ENCODE peak calls at places on chromosomes 6 and 20, in four cellular contexts. One of them, this sample, is unnamed. For H3K4me1, the result is how much of the 10 kb centered on the place peaks cover.

GRCh38 chr20:62376112-62377063 is 9.3 kb upstream of the LAMA5 start:
- DNase-seq in uterus: peak
- DNase-seq in IMR-90: peak
- DNase-seq in A549: no peak
- DNase-seq in this sample: no peak

GRCh38 chr6:137859025-137859424 is 8.0 kb upstream of the TNFAIP3 start:
- DNase-seq in uterus: no peak
- DNase-seq in IMR-90: no peak
- DNase-seq in A549: no peak
- DNase-seq in this sample: no peak

GRCh38 chr6:131914967-131915751 is 36.0 kb downstream of the CCN2 start:
- DNase-seq in uterus: peak
- DNase-seq in IMR-90: peak
- DNase-seq in A549: peak
- DNase-seq in this sample: peak

GRCh38 chr6:95578106-95578410 is 723 bp downstream of the MANEA start:
- DNase-seq in uterus: no peak
- DNase-seq in IMR-90: peak
- DNase-seq in A549: no peak
- DNase-seq in this sample: no peak

GRCh38 chr6:37137881-37138568 is 31.9 kb upstream of the PIM1 start:
- DNase-seq in uterus: peak
- DNase-seq in IMR-90: peak
- DNase-seq in A549: peak
- DNase-seq in this sample: no peak

GRCh38 chr20:40945754-40946451 is 82.7 kb upstream of the TOP1 start:
- DNase-seq in uterus: peak
- DNase-seq in IMR-90: peak
- DNase-seq in A549: peak
- DNase-seq in this sample: no peak

GRCh38 chr6:24643925-24644324 is 2.1 kb downstream of the KIAA0319 start:
- DNase-seq in uterus: no peak
- DNase-seq in IMR-90: no peak
- DNase-seq in A549: no peak
- DNase-seq in this sample: no peak

GRCh38 chr6:131858765-131859490 is 51.1 kb downstream of the ENPP1 start:
- DNase-seq in uterus: no peak
- DNase-seq in IMR-90: peak
- DNase-seq in A549: no peak
- DNase-seq in this sample: no peak

GRCh38 chr6:33898771-33899170 is 95.0 kb upstream of the MLN start:
- DNase-seq in uterus: no peak
- DNase-seq in IMR-90: no peak
- DNase-seq in A549: no peak
- DNase-seq in this sample: no peak

GRCh38 chr20:17626217-17627007 is 55.6 kb downstream of the RRBP1 start:
- DNase-seq in uterus: peak
- DNase-seq in IMR-90: no peak
- DNase-seq in A549: no peak
- DNase-seq in this sample: no peak

GRCh38 chr6:133917781-133918180 is 28.9 kb downstream of the TCF21 start:
- DNase-seq in uterus: no peak
- DNase-seq in IMR-90: no peak
- DNase-seq in A549: no peak
- DNase-seq in this sample: no peak

GRCh38 chr20:44643596-44644383 is 7.7 kb downstream of the ADA start:
- DNase-seq in uterus: peak
- DNase-seq in IMR-90: peak
- DNase-seq in A549: peak
- DNase-seq in this sample: no peak

GRCh38 chr6:95133578-95133977 is 443.8 kb upstream of the MANEA start:
- DNase-seq in uterus: no peak
- DNase-seq in IMR-90: peak
- DNase-seq in A549: no peak
- DNase-seq in this sample: no peak

GRCh38 chr6:66210964-66211363 is 503.9 kb upstream of the EYS start:
- DNase-seq in uterus: no peak
- DNase-seq in IMR-90: no peak
- DNase-seq in A549: no peak
- DNase-seq in this sample: no peak

GRCh38 chr20:58458342-58459057 is 56.7 kb downstream of the APCDD1L start:
- DNase-seq in uterus: no peak
- DNase-seq in IMR-90: peak
- DNase-seq in A549: no peak
- DNase-seq in this sample: no peak

GRCh38 chr20:13336308-13337089 is 115.4 kb downstream of the ISM1 start:
- DNase-seq in uterus: no peak
- DNase-seq in IMR-90: peak
- DNase-seq in A549: peak
- DNase-seq in this sample: no peak

GRCh38 chr6:166907373-166907841 is 48.9 kb downstream of the RNASET2 start:
- DNase-seq in uterus: no peak
- DNase-seq in IMR-90: no peak
- DNase-seq in A549: no peak
- DNase-seq in this sample: no peak

GRCh38 chr6:44444853-44445252 is 57.3 kb downstream of the CDC5L start:
- DNase-seq in uterus: no peak
- DNase-seq in IMR-90: no peak
- DNase-seq in A549: no peak
- DNase-seq in this sample: no peak

GRCh38 chr6:157613011-157613522 is 210.0 kb upstream of the SNX9 start:
- DNase-seq in uterus: no peak
- DNase-seq in IMR-90: peak
- DNase-seq in A549: peak
- DNase-seq in this sample: no peak

GRCh38 chr6:139608872-139609271 is 234.4 kb upstream of the CITED2 start:
- DNase-seq in uterus: no peak
- DNase-seq in IMR-90: peak
- DNase-seq in A549: no peak
- DNase-seq in this sample: no peak

GRCh38 chr6:89927788-89928565 is 33.7 kb downstream of the GJA10 start:
- DNase-seq in uterus: no peak
- DNase-seq in IMR-90: peak
- DNase-seq in A549: no peak
- DNase-seq in this sample: no peak

GRCh38 chr6:28719275-28719940 is 193.7 kb downstream of the GPX5 start:
- DNase-seq in uterus: no peak
- DNase-seq in IMR-90: peak
- DNase-seq in A549: no peak
- DNase-seq in this sample: no peak

GRCh38 chr6:108107102-108107501 is 32.6 kb upstream of the OSTM1 start:
- DNase-seq in uterus: no peak
- DNase-seq in IMR-90: no peak
- DNase-seq in A549: no peak
- DNase-seq in this sample: no peak

GRCh38 chr6:35624341-35625070 is 64.2 kb downstream of the FKBP5 start:
- DNase-seq in uterus: no peak
- DNase-seq in IMR-90: peak
- DNase-seq in A549: no peak
- DNase-seq in this sample: no peak

GRCh38 chr6:146582857-146583256 is 15.9 kb upstream of the ADGB start:
- DNase-seq in uterus: no peak
- DNase-seq in IMR-90: peak
- DNase-seq in A549: no peak
- DNase-seq in this sample: peak

GRCh38 chr6:159790947-159791598 is 806 bp downstream of the MRPL18 start:
- DNase-seq in uterus: no peak
- DNase-seq in IMR-90: no peak
- DNase-seq in A549: no peak
- DNase-seq in this sample: peak

GRCh38 chr6:159788757-159789376 is 535 bp downstream of the TCP1 start:
- DNase-seq in uterus: peak
- DNase-seq in IMR-90: peak
- DNase-seq in A549: peak
- DNase-seq in this sample: peak

GRCh38 chr6:159789377-159790148 is at the start of gene TCP1:
- DNase-seq in uterus: peak
- DNase-seq in IMR-90: peak
- DNase-seq in A549: peak
- DNase-seq in this sample: peak

GRCh38 chr6:159788276-159788675 is 1.1 kb downstream of the TCP1 start:
- DNase-seq in uterus: no peak
- DNase-seq in IMR-90: no peak
- DNase-seq in A549: no peak
- DNase-seq in this sample: no peak

GRCh38 chr6:159790149-159790946 is at the start of gene MRPL18:
- DNase-seq in uterus: peak
- DNase-seq in IMR-90: peak
- DNase-seq in A549: peak
- DNase-seq in this sample: peak
- TF ChIP-seq POLR2A in uterus: peak
- TF ChIP-seq POLR2A in IMR-90: peak
- TF ChIP-seq POLR2A in A549: peak
- TF ChIP-seq POLR2A in this sample: peak

DNA sequence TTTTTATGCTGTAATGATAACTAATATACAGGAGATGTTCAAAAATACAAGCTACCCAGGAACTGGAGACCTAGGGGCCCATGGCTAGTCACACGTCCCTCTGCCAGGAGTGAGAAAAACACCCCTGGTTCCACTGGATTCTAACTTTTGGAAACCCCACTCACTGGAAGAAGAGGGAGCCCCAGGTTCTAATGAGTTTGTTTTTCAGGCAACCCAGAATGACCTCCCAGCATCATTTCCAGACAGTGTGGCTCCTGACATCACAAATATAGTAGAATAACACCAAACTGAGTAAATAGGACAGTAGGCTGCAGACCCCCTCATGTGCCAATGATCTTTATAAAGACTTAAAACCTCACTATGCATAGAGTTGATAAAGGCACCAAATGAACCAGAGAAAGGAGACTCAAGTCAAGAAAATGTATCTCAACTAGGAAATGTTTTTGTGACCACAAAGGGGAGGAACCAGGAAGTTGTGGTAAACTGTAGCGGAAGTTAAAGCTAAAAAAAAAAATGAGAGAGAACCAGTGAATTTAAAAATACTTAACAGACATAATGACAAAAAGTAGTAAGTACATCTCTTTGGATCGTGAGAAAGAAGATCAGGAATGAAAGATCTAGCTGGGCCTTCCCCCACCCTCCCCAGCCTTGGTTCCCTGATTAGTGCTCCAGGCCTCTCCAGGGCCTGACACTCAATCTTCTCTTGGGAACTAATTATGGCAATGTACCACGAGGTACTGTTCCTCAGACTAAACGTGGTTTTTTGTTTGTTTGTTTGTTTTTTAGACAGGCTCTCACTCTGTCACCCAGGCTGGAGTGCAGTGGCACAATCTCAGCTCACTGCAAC is 19.8 kb downstream of the HLA-E start:
- DNase-seq in uterus: no peak
- DNase-seq in IMR-90: peak
- DNase-seq in A549: no peak
- DNase-seq in this sample: no peak
- H3K4me3 ChIP-seq in uterus: no peak
- H3K4me3 ChIP-seq in IMR-90: no peak
- H3K4me3 ChIP-seq in A549: no peak
- H3K4me3 ChIP-seq in this sample: no peak

DNA sequence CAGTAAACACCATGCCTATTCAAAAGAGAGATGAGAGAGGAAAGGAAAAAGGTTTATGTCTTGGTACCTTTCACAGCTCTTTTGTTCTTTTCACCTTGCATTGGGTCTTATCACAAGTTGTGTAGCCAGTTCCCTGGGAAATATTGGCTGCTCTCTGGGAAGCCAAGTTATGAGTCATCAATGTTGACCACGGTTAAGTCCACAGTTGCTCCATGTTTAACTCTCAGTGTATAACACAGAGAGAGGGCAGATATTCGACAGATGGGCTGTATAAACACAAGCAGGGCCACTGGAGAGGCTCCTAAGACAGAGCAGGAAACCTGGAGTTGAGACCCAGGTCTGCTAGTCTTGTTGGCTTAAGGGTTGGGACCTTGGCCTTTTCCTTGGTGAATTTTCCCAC is 718.6 kb downstream of the QKI start:
- DNase-seq in uterus: no peak
- DNase-seq in IMR-90: no peak
- DNase-seq in A549: no peak
- DNase-seq in this sample: no peak
- H3K4me1 ChIP-seq in uterus: under half
- H3K4me1 ChIP-seq in IMR-90: under half
- H3K4me1 ChIP-seq in A549: under half
- H3K4me1 ChIP-seq in this sample: under half

DNA sequence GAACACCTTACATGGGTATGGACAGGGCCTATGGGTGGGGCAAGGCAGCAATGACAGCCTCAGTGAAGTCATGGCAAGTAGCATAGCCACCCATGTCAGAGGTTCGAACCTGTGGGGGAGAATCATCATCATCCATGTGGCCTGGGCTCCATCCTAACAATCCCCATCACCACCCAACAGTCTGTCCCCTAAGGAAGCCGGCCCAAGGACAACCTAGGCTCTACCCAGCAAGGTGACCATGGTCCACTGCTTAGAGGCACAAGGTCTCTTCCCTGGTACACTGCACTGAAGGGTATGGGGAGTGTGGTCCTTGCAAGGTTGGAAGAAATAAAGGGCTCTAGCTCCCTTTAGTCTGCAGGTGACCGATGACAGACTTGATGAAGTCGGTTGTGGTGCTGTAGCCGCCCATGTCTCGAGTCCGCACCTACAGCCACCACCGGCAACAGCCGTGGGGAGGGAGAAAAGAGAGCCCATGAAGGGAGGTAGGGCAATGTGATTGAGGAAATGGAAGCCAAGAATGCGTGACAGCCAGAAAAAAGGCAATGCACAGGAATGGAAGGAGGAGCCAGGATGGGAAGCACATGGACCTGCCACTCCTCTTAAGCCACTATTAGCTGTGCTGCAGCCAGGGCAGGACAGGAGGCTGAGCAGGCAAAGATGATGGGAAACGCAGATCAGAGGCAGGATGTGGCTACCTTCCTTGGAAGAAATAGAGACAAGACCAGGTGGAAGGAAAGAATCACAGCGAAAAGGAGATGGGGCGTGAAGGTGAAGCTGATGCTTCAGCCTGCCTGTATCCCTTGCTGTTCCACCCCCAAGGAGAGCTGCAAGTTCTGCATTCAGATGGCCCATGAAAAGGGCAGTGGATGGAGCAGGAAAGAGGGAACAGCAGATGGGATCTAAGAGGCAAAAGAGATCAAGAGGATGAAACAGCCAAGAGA is 5.3 kb downstream of the IDH3B start:
- DNase-seq in uterus: no peak
- DNase-seq in IMR-90: no peak
- DNase-seq in A549: peak
- DNase-seq in this sample: no peak
- TF ChIP-seq POLR2A in uterus: no peak
- TF ChIP-seq POLR2A in IMR-90: no peak
- TF ChIP-seq POLR2A in A549: no peak
- TF ChIP-seq POLR2A in this sample: no peak